ENCODE peak calls at places on chromosomes 2 and 18, in seven cellular contexts. V is SK-N-SH, S is H1, L is HepG2, D is K562, P is HCT116, U is GM12878. Q is an unnamed sample.

GRCh38 chr18:68172842-68173549 is 541.9 kb downstream of the TMX3 start:
- DNase-seq in S (peak), L (peak), D (no peak), P (no peak), V (no peak), U (no peak), Q (no peak)

GRCh38 chr2:10436711-10437110 is 11.4 kb downstream of the ODC1 start:
- DNase-seq in V (no peak), D (no peak), P (no peak), S (no peak), L (no peak), U (no peak), Q (no peak)

GRCh38 chr2:233083782-233084181 is 23.6 kb downstream of the INPP5D start:
- DNase-seq in L (no peak), P (no peak), S (no peak), U (no peak), V (no peak), D (no peak), Q (no peak)

GRCh38 chr2:42118759-42119569 is 50.2 kb upstream of the EML4 start:
- DNase-seq in S (no peak), U (no peak), D (no peak), P (no peak), L (no peak), V (no peak), Q (no peak)

GRCh38 chr18:22159014-22159413 is 10.4 kb upstream of the GATA6 start:
- DNase-seq in V (no peak), P (no peak), S (no peak), U (no peak), L (no peak), D (no peak), Q (no peak)

GRCh38 chr2:64516651-64517510 is 7.2 kb upstream of the AFTPH start:
- DNase-seq in D (no peak), U (no peak), L (peak), V (no peak), P (no peak), S (no peak), Q (peak)

GRCh38 chr18:35770360-35770759 is 188.8 kb downstream of the GALNT1 start:
- DNase-seq in L (no peak), V (no peak), S (no peak), P (no peak), D (no peak), U (no peak), Q (no peak)

GRCh38 chr18:77911973-77912372 is 662.3 kb downstream of the GALR1 start:
- DNase-seq in P (no peak), V (no peak), S (no peak), D (no peak), L (no peak), U (no peak), Q (no peak)

GRCh38 chr2:19600506-19600905 is 242.1 kb upstream of the OSR1 start:
- DNase-seq in P (no peak), S (no peak), V (no peak), D (no peak), U (no peak), L (no peak), Q (no peak)

GRCh38 chr18:13256444-13257305 is 38.1 kb downstream of the LDLRAD4 start:
- DNase-seq in V (no peak), U (no peak), L (no peak), S (no peak), D (no peak), P (no peak), Q (no peak)

GRCh38 chr2:75140288-75140687 is 59.0 kb downstream of the TACR1 start:
- DNase-seq in D (no peak), L (no peak), P (no peak), U (no peak), S (no peak), V (no peak), Q (no peak)

GRCh38 chr2:128425731-128426620 is 107.3 kb upstream of the HS6ST1 start:
- DNase-seq in P (no peak), U (no peak), D (no peak), S (no peak), V (no peak), L (no peak), Q (no peak)

GRCh38 chr2:10931710-10932255 is 20.0 kb downstream of the KCNF1 start:
- DNase-seq in V (no peak), L (no peak), P (no peak), U (no peak), S (no peak), D (no peak), Q (no peak)

GRCh38 chr2:233691443-233692433 is 952 bp upstream of the UGT1A6 start:
- DNase-seq in U (no peak), D (no peak), S (no peak), P (no peak), V (no peak), L (no peak), Q (no peak)

GRCh38 chr2:163771596-163771995 is 35.8 kb upstream of the FIGN start:
- DNase-seq in V (no peak), L (no peak), S (no peak), U (no peak), D (no peak), P (no peak), Q (no peak)

GRCh38 chr18:45760443-45761036 is 36.6 kb downstream of the SLC14A1 start:
- DNase-seq in U (no peak), P (no peak), D (no peak), L (no peak), S (peak), V (no peak), Q (peak)

DNA sequence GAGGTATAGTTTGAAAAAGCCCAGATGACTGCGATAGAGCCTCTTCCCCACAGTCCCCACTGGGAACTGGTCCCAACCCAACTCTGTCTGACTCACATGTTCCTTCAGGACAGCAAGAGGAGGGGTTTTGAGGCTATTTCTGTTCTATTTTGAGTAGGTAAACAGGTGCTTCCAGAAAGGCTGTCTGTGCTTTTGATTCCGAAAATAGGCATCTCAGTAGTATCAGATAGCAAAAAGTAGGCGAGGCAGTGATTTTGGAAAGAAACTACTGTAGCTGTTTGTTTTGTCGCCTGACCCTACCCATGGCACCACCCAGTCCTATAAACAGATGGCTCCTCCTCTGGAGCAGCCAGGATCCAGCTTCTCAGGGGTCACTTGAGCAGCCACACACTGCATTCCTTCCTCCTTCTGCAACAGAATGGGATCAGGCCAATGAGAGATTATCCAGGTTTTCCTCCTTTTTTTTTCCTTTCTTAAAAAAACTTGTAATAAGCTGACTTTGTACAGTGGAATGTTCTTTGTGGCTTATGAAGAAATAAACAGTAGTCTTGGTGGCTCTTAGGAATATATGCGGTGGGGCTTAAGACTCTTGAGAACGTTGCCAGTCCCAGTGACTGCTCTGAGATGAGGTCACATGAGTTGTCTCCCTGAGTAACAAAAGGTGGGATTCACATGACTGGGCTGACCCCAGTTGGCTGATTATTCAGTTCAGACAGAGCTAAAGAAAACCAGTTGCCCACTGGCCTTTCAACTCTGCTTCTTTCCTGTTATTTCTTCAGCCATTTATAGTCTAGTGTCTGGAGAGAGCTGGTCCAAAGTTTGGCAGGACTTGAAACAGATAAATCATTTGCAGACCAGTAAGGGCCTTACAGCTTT is 98.6 kb downstream of the KCNS3 start:
- DNase-seq in L (no peak), S (no peak), P (no peak), U (no peak), V (no peak), D (no peak), Q (no peak)
- TF ChIP-seq JUND in L (no peak), S (no peak), P (no peak), U (no peak), V (no peak), D (no peak), Q (no peak)

GRCh38 chr2:25544445-25544844 is 128.9 kb downstream of the DTNB start:
- DNase-seq in P (no peak), S (no peak), D (no peak), L (no peak), V (no peak), U (no peak), Q (no peak)
- TF ChIP-seq JUND in P (no peak), S (no peak), D (no peak), L (no peak), V (no peak), U (no peak), Q (no peak)

DNA sequence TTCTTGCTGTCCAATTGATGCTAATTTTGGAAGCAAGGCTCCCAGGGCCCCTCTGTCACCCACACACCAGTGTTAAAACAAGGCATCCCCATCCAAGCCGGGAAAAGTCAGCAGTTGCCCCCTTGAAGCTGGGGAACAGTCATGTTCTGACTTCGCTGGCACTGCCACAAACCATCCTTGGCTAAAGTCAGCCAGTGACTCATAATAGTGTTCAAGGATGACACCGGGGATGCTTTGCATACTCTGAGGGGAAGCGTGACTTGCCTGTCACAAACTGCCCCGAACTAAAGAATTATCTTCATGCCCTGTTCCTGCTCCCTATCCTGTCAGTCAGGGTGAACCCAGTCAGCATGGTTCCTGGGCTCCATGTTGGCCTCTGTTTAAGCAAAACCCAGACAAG is 37.0 kb downstream of the TGFA start:
- DNase-seq in U (peak), S (no peak), D (no peak), P (no peak), L (no peak), V (no peak), Q (no peak)
- TF ChIP-seq JUND in U (no peak), S (no peak), D (no peak), P (no peak), L (no peak), V (no peak), Q (no peak)

DNA sequence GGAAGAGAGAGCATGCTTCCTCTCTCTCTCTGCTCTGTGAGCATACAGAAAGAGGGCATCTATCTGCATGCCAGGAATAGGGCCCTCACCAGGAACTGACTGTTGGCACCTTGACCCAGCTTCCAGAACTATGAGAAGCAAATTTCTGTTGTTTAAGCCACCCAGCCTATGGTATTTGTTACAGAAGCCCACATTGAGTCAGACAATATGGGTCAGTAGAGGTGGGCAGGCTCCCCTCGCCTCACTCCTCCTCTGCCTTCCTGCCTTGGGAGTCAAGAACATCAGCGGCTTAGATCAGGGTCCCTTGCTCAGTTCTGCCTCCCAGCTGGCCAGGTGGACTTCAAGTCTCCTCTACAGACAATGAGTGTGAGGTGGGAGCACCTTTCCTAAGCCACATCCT is 92.3 kb downstream of the COPS8 start:
- DNase-seq in U (no peak), V (no peak), D (no peak), L (no peak), P (no peak), S (no peak), Q (no peak)
- TF ChIP-seq JUND in U (no peak), V (no peak), D (no peak), L (no peak), P (no peak), S (no peak), Q (no peak)

DNA sequence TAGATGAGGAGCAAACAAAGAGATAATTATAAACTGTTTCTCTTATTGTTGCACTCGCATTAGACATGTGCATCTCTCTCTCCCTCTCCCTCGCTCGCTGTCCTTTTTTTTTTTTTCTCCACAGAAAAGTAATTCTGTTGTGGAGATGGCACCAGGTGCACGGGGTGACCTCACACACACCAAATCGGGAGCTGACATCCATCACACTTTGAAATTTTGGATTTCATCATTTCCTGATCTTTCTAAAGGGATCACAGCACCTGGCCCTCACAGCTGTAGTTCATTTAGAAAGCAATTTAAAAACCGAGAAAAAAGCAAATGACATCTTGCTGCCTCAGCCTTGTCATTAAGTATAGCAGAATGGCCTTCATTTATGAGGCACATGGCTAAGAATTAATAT is 717.2 kb downstream of the RNF144A start:
- DNase-seq in D (no peak), U (no peak), V (no peak), S (no peak), P (no peak), L (no peak), Q (no peak)
- TF ChIP-seq JUND in D (no peak), U (no peak), V (no peak), S (no peak), P (no peak), L (no peak), Q (no peak)

DNA sequence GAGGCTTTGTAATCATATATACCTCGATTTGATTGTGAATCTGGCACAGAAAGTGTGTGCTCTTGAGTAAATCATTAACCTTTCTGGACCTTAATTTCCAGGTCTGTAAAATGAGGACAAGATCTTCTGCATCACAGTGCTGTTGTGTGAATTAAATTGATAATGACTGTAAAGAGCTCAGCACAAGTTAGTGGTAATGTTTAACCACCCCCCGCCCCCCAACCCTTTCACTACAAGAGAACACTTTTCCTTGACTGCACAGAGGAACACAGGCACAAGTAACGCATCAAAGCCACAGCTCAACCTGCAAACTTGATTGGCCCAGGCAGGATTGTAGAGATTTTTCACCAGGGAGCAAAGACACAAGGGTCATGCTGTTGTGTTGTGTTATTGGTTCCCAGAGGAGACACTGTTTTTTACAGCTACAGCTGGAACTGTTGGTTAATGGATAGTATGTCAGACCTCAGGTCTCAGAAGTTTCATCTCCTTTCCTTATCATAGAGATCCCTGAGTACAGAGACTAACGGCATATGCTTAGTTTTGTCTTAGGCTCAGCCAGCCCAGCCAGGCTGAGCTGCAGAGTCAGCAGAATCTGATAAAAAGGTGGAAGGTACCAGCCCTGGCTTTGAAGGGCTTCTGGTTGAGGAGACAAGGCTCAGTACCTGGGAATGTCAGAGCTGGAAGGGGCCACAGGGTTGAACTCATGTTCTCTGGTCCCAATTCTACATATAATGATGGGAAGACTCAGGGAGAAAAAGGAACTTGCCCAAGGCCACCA is 10.6 kb downstream of the SETBP1 start:
- DNase-seq in S (no peak), P (no peak), V (no peak), U (no peak), L (no peak), D (no peak), Q (no peak)
- TF ChIP-seq JUND in S (no peak), P (no peak), V (no peak), U (no peak), L (no peak), D (no peak), Q (no peak)

DNA sequence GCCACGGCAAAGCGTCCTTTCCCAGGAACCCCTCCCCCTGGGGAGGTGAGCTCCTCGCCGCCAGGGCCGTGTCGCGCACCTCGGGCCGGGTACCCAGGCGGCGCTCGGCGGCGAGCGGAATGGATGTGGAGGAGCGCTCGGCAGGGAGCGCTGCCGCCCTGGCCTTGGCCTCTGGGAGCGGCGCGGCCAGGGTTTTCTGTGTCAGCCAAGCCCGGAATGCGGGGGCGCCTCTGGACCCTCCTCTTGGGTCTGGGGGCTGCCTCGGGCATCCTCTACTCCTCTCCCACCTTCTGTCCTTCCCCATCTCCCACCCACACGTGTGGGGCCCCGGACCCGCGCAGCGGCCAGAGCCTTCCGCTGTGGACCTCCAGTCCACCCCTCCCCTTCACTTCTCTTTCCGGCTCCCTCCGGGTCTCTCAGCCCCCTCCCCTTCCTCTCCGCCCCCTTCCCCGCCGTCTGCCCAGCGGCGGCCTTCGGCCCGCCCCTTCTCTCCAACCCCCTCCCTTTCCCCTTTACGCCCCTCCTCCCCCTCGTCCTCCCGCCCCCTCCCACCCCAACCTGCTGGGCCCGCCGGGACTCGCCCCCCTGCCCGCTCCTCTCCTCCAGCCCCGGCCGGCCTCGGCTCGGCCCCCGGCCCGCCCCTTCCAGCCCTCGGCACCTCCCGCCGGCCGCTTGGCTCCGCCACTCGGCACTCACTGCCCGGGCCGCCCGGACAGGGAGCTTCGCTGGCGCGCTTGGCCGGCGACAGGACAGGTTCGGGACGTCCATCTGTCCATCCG is at the start of gene MERTK:
- DNase-seq in P (peak), S (peak), V (peak), D (peak), U (no peak), L (peak), Q (peak)
- TF ChIP-seq JUND in P (no peak), S (no peak), V (no peak), D (no peak), U (no peak), L (no peak), Q (no peak)

GRCh38 chr2:96145028-96145939 is at the start of gene DUSP2:
- DNase-seq in D (no peak), S (peak), V (no peak), P (peak), U (peak), L (no peak), Q (peak)
- TF ChIP-seq JUND in D (no peak), S (no peak), V (no peak), P (no peak), U (no peak), L (no peak), Q (no peak)

GRCh38 chr2:240646900-240647502 is 21.7 kb downstream of the GPR35 start:
- DNase-seq in L (no peak), V (peak), U (no peak), P (no peak), D (no peak), S (peak), Q (no peak)
- TF ChIP-seq JUND in L (no peak), V (no peak), U (no peak), P (no peak), D (no peak), S (no peak), Q (no peak)